ENCODE peak calls at places on chromosomes 6 and 20, in five cellular contexts. P, U, I, D and V are unnamed samples.

GRCh38 chr20:59933849-59934585 is 580 bp upstream of the SYCP2 start:
- DNase-seq in P (peak; percentile 39), U (peak; percentile 84), I (peak; percentile 58), D (peak; percentile 69), V (peak; percentile 70)

GRCh38 chr6:106119991-106120390 is 33.9 kb downstream of the PRDM1 start:
- DNase-seq in P (no peak), U (no peak), I (no peak), D (no peak), V (peak; percentile 27)

GRCh38 chr20:52269327-52269726 is 77.7 kb upstream of the ZFP64 start:
- DNase-seq in P (no peak), U (no peak), I (no peak), D (no peak), V (no peak)

GRCh38 chr6:5728726-5729434 is 277.8 kb downstream of the NRN1 start:
- DNase-seq in P (no peak), U (no peak), I (peak; percentile 48), D (peak; percentile 10), V (peak; percentile 64)

GRCh38 chr20:44750081-44750805 is 4.6 kb downstream of the KCNK15 start:
- DNase-seq in P (no peak), U (no peak), I (no peak), D (no peak), V (no peak)

GRCh38 chr6:114362957-114363356 is 20.1 kb upstream of the HS3ST5 start:
- DNase-seq in P (no peak), U (no peak), I (no peak), D (no peak), V (no peak)

GRCh38 chr20:40108321-40108720 is 580.7 kb downstream of the MAFB start:
- DNase-seq in P (no peak), U (no peak), I (no peak), D (no peak), V (no peak)

GRCh38 chr20:5691918-5692618 is 58.1 kb upstream of the SHLD1 start:
- DNase-seq in P (no peak), U (no peak), I (no peak), D (no peak), V (no peak)

GRCh38 chr20:19249515-19249914 is 37.1 kb downstream of the SLC24A3 start:
- DNase-seq in P (no peak), U (no peak), I (no peak), D (peak; percentile 61), V (peak; percentile 37)

GRCh38 chr20:4136078-4136966 is 121.0 kb upstream of the RNF24 start:
- DNase-seq in P (no peak), U (no peak), I (no peak), D (peak; percentile 55), V (peak; percentile 83)

GRCh38 chr20:20412750-20413149 is 44.8 kb downstream of the INSM1 start:
- DNase-seq in P (no peak), U (no peak), I (peak; percentile 67), D (no peak), V (no peak)

GRCh38 chr6:3899061-3899460 is 49.9 kb downstream of the FAM50B start:
- DNase-seq in P (no peak), U (no peak), I (no peak), D (no peak), V (no peak)

GRCh38 chr20:31707994-31708744 is 14.5 kb downstream of the BCL2L1 start:
- DNase-seq in P (no peak), U (no peak), I (no peak), D (no peak), V (no peak)

GRCh38 chr6:168623736-168624135 is 182.8 kb downstream of the SMOC2 start:
- DNase-seq in P (no peak), U (no peak), I (no peak), D (no peak), V (no peak)

GRCh38 chr20:37651932-37652331 is 41.9 kb upstream of the CTNNBL1 start:
- DNase-seq in P (no peak), U (no peak), I (no peak), D (peak; percentile 31), V (peak; percentile 53)

GRCh38 chr20:32555584-32555983 is 29.5 kb downstream of the NOL4L start:
- DNase-seq in P (no peak), U (no peak), I (no peak), D (no peak), V (no peak)

GRCh38 chr6:127748290-127748689 is 152.6 kb downstream of the THEMIS start:
- DNase-seq in P (no peak), U (no peak), I (no peak), D (no peak), V (no peak)

GRCh38 chr6:25866011-25866410 is 8.0 kb downstream of the SLC17A3 start:
- DNase-seq in P (no peak), U (no peak), I (no peak), D (no peak), V (no peak)

GRCh38 chr20:4444404-4444803 is 277.3 kb upstream of the PRND start:
- DNase-seq in P (peak; percentile 14), U (no peak), I (peak; percentile 76), D (no peak), V (peak; percentile 50)

GRCh38 chr6:160254467-160255312 is 3.9 kb downstream of the SLC22A2 start:
- DNase-seq in P (no peak), U (no peak), I (no peak), D (no peak), V (no peak)

GRCh38 chr6:106448000-106448426 is 87.5 kb downstream of the CRYBG1 start:
- DNase-seq in P (no peak), U (no peak), I (no peak), D (no peak), V (no peak)

GRCh38 chr6:20868397-20869185 is 334.3 kb downstream of the CDKAL1 start:
- DNase-seq in P (no peak), U (no peak), I (no peak), D (no peak), V (peak; percentile 16)

GRCh38 chr20:4233520-4233919 is 218.2 kb upstream of the RNF24 start:
- DNase-seq in P (no peak), U (no peak), I (no peak), D (no peak), V (no peak)

GRCh38 chr6:143999406-143999805 is 8.7 kb downstream of the PLAGL1 start:
- DNase-seq in P (peak; percentile 94), U (no peak), I (peak; percentile 66), D (peak; percentile 74), V (peak; percentile 68)

GRCh38 chr6:85126448-85127178 is 323.3 kb upstream of the NT5E start:
- DNase-seq in P (peak; percentile 75), U (no peak), I (peak; percentile 59), D (peak; percentile 73), V (peak; percentile 67)

GRCh38 chr20:64121586-64121985 is 14.2 kb upstream of the NPBWR2 start:
- DNase-seq in P (no peak), U (no peak), I (no peak), D (no peak), V (no peak)

GRCh38 chr6:77180367-77180766 is 282.9 kb downstream of the HTR1B start:
- DNase-seq in P (peak; percentile 35), U (no peak), I (no peak), D (peak; percentile 30), V (peak; percentile 15)

GRCh38 chr6:28371706-28372451 is 22.1 kb downstream of the ZKSCAN3 start:
- DNase-seq in P (no peak), U (no peak), I (no peak), D (no peak), V (no peak)

GRCh38 chr6:129621252-129621651 is 88.7 kb downstream of the ARHGAP18 start:
- DNase-seq in P (no peak), U (no peak), I (no peak), D (peak; percentile 30), V (peak; percentile 34)

GRCh38 chr20:58213112-58213511 is 15.3 kb downstream of the ANKRD60 start:
- DNase-seq in P (no peak), U (no peak), I (no peak), D (peak; percentile 21), V (no peak)

GRCh38 chr6:111057074-111057752 is 30.1 kb upstream of the SLC16A10 start:
- DNase-seq in P (no peak), U (no peak), I (peak; percentile 47), D (peak; percentile 75), V (peak; percentile 67)

GRCh38 chr6:36544228-36544627 is 3.1 kb downstream of the STK38 start:
- DNase-seq in P (no peak), U (no peak), I (no peak), D (no peak), V (peak; percentile 33)

DNA sequence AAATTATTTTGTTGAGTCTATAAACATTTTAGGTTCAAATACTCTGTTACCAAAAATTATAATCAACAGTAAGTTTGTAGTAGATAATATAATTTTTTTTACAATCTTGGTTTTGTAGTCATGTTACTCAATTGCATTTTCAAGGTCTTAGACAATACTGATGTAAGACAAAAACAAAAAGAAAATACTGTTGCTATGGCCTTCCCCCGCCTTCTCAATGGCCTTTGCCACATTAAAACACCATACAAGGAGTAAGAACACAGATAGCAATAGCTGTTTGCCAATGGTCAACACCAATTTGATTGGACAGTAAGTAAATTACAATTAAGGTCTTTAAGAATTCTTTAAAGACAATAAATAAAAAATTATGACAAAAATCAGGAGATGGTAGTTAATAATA is 450.2 kb downstream of the CDC5L start:
- DNase-seq in P (no peak), U (no peak), I (no peak), D (no peak), V (peak; percentile 28)
- H3K4me3 ChIP-seq in P (no peak overlapping the region), U (no peak overlapping the region), I (no peak overlapping the region), D (no peak overlapping the region), V (no peak overlapping the region)

DNA sequence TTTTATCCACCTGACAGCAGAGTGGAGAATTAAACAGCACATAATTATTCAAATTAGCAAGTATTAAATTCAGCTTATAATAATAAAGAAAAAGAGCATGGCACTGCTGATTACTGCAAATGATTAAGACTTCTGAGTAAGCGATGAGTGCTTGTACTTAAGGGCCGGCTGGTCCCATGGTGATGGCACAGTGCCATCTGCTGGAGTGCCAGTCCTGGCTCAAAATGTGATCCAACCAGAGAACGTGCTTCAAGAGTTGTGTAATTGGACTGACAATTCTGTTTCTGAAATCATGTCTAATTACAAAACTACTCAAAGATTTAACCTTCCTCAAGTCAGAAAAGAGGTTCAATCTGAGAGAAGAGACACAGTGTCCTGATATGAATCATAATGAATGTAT is 181.6 kb upstream of the RGS17 start:
- DNase-seq in P (peak; percentile 35), U (no peak), I (peak; percentile 75), D (peak; percentile 77), V (peak; percentile 78)
- TF ChIP-seq CTCF in P (peak; percentile 77), U (no peak), I (peak; percentile 69), D (peak; percentile 64), V (peak; percentile 38)

GRCh38 chr20:42313704-42314103 is 695.5 kb upstream of the CHD6 start:
- DNase-seq in P (no peak), U (no peak), I (no peak), D (no peak), V (no peak)
- H3K4me3 ChIP-seq in P (no peak overlapping the region), U (no peak overlapping the region), I (no peak overlapping the region), D (no peak overlapping the region), V (no peak overlapping the region)

DNA sequence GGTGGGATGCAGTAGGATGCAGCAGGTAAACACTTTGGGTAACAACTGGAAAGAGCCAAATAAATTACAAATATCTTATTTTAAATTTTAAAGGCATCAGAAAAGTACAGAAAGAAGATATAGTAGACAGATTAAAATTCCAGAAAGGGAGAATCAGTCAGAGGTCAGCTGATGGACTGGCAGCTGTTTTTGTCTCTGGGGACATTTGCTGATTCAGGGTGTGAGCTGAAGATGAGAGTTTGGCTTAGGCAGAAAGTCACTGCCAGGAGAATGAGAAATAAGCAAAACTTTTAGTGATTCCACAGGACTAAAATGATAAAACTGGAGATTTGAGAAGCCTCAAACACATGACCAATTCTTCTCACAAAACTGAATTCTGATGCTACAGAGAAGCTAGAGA is 39.5 kb downstream of the AHI1 start:
- DNase-seq in P (peak; percentile 20), U (no peak), I (no peak), D (peak; percentile 38), V (peak; percentile 68)
- TF ChIP-seq CTCF in P (no peak), U (no peak), I (no peak), D (no peak), V (no peak)